ENCODE peak calls at places on chromosomes 4 and X, in ten cellular contexts. C is hepatocyte, N is colonic mucosa, Z is cardiac muscle cell, U is left ventricle myocardium inferior, I is endodermal cell, G is pancreas, F is Peyer's patch, R is osteoblast, A is tibial nerve. L is an unnamed sample. For H3K4me1, the result is how much of the 10 kb centered on the place peaks cover.

GRCh38 chr4:102263024-102263787 is 82.1 kb downstream of the SLC39A8 start:
- DNase-seq in C (peak), F (no peak), U (no peak), Z (peak), G (no peak), A (peak), R (no peak), I (no peak), N (no peak), L (no peak)

GRCh38 chr4:150078996-150079581 is 844 bp downstream of the DCLK2 start:
- DNase-seq in N (peak), R (peak), A (peak), U (peak), C (peak), Z (peak), I (peak), F (peak), G (peak), L (peak)

GRCh38 chr4:92791876-92792490 is 488.2 kb downstream of the GRID2 start:
- DNase-seq in R (no peak), Z (no peak), I (no peak), U (no peak), G (no peak), N (no peak), F (no peak), C (no peak), A (no peak), L (no peak)

GRCh38 chrX:135086197-135086854 is 34.0 kb downstream of the ETDB start:
- DNase-seq in A (peak), N (peak), R (peak), F (no peak), I (peak), C (peak), G (no peak), Z (peak), U (no peak), L (no peak)

GRCh38 chr4:56799824-56800756 is 21.4 kb downstream of the SPINK2 start:
- DNase-seq in U (peak), G (peak), I (peak), R (peak), Z (peak), C (peak), N (peak), A (peak), F (peak), L (peak)

GRCh38 chrX:116232833-116233232 is 62.3 kb downstream of the AGTR2 start:
- DNase-seq in A (no peak), C (peak), I (no peak), G (no peak), F (no peak), Z (peak), U (no peak), R (peak), N (no peak), L (no peak)

GRCh38 chr4:188918787-188919186 is 779.5 kb downstream of the TRIML1 start:
- DNase-seq in A (no peak), F (no peak), Z (no peak), G (no peak), R (no peak), I (no peak), C (no peak), N (no peak), U (no peak), L (no peak)

GRCh38 chrX:44062842-44063241 is 89.7 kb upstream of the NDP start:
- DNase-seq in N (no peak), G (no peak), R (no peak), C (no peak), Z (no peak), I (no peak), A (no peak), U (no peak), F (no peak), L (no peak)

GRCh38 chr4:136078971-136079370 is 1453.3 kb downstream of the PCDH18 start:
- DNase-seq in C (no peak), I (no peak), U (no peak), Z (no peak), R (no peak), G (no peak), F (no peak), N (no peak), A (no peak), L (no peak)

GRCh38 chrX:73668779-73669178 is 105.8 kb downstream of the CHIC1 start:
- DNase-seq in A (no peak), R (no peak), I (no peak), G (no peak), U (peak), N (no peak), F (no peak), Z (peak), C (no peak), L (no peak)

GRCh38 chrX:70038951-70039350 is 10.8 kb downstream of the AWAT2 start:
- DNase-seq in A (no peak), C (no peak), G (no peak), I (no peak), F (no peak), R (no peak), N (no peak), U (no peak), Z (no peak), L (no peak)

GRCh38 chr4:121822796-121823504 is 733 bp downstream of the CCNA2 start:
- DNase-seq in A (no peak), N (peak), I (peak), R (peak), G (no peak), Z (peak), U (no peak), C (peak), F (no peak), L (no peak)

GRCh38 chrX:154750301-154751120 is at the start of gene GAB3:
- DNase-seq in C (peak), R (no peak), A (no peak), F (peak), U (peak), G (no peak), Z (peak), N (no peak), I (peak), L (peak)

GRCh38 chr4:98517444-98518021 is 140.9 kb downstream of the TSPAN5 start:
- DNase-seq in N (no peak), A (no peak), G (no peak), R (no peak), U (no peak), Z (peak), C (no peak), F (no peak), I (no peak), L (no peak)
- H3K4me1 ChIP-seq in N (under half), A (under half), G (under half), R (half or more), U (under half), Z (half or more), C (under half), F (under half), I (under half), L (under half)

DNA sequence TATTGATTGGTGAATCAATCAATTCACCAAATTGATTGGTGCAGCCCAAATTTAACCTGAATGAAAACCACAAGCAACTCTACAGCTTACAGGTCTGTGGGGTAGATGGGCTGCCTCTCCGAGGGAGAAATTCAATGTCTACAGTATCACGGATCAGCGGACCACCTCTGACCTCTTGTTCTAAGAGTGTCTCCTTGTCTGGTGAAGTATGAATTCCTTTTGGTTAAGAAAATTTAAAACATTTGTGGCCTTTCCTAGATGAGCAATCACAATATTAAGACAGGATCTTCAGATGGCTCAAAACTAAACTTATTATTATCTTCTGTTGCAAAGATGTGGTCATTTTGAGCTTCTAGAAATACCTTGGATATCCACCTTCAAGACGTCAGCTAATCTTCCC is 153.3 kb downstream of the IL15 start:
- DNase-seq in U (no peak), C (no peak), Z (no peak), R (no peak), G (no peak), N (no peak), A (no peak), F (no peak), I (no peak), L (no peak)
- TF ChIP-seq CTCF in U (no peak), C (no peak), Z (no peak), R (no peak), G (no peak), N (no peak), A (no peak), F (no peak), I (no peak), L (no peak)

GRCh38 chr4:159045321-159045720 is 57.6 kb upstream of the RAPGEF2 start:
- DNase-seq in I (no peak), U (no peak), Z (no peak), R (no peak), C (no peak), F (no peak), G (no peak), N (no peak), A (no peak), L (no peak)
- H3K4me1 ChIP-seq in I (under half), U (under half), Z (under half), R (under half), C (under half), F (under half), G (under half), N (under half), A (under half), L (under half)

GRCh38 chr4:18366762-18367358 is 345.3 kb upstream of the LCORL start:
- DNase-seq in I (peak), A (no peak), N (no peak), U (no peak), Z (peak), G (no peak), R (no peak), C (peak), F (no peak), L (no peak)
- TF ChIP-seq CTCF in I (peak), A (peak), N (peak), U (peak), Z (peak), G (no peak), R (peak), C (peak), F (no peak), L (peak)

GRCh38 chr4:26176621-26177121 is 144.1 kb upstream of the RBPJ start:
- DNase-seq in I (no peak), G (no peak), N (no peak), C (peak), U (no peak), A (no peak), F (no peak), Z (peak), R (peak), L (no peak)
- H3K4me1 ChIP-seq in I (under half), G (under half), N (under half), C (under half), U (under half), A (under half), F (under half), Z (under half), R (under half), L (under half)

DNA sequence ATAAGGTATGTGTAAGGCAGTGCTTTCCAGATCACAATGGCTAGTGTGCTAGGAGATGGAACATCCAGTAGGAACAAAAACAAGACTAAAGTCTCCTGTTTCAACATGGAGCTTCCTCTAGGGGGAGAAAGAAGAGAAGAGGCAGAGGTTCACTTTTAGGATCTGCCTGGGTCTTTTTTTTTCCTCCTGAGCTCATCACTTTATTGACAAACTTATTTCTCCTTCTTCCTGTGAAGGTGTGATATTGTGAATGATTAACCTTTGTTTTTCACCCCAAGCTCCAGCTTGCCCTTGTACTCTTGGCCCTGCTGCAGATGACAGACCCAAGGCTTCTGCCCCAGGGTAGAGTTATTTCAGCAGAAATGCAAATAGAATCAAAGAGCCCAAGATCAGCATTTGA is 13.5 kb downstream of the PAGE4 start:
- DNase-seq in N (no peak), Z (no peak), F (no peak), A (no peak), G (no peak), R (no peak), I (no peak), U (no peak), C (no peak), L (no peak)
- TF ChIP-seq CTCF in N (no peak), Z (no peak), F (no peak), A (no peak), G (no peak), R (no peak), I (peak), U (no peak), C (no peak), L (no peak)

DNA sequence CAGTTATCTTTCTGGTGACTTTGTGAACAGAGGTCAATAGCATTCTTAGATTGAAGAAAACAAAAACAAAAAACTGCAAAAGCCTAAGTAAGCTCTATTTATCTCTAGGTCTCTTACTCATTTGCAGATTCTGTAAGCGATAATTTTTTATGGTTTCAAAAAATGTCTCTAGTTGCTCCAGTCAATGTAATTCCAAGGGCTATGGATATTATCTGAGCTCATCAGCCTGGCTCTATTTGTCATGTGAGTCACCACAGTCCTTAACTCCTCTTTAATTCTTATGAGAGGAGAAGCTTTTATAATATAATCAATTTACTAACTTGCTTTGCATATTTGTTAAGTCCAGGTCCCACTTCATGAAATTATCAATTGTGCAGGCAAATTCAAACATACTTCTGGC is 79.1 kb downstream of the NPFFR2 start:
- DNase-seq in N (no peak), U (no peak), F (no peak), R (no peak), I (no peak), G (no peak), Z (no peak), C (no peak), A (no peak), L (no peak)
- H3K4me1 ChIP-seq in N (under half), U (under half), F (under half), R (under half), I (under half), G (under half), Z (under half), C (under half), A (under half), L (under half)